ENCODE peak calls at places on chromosomes 16 and 17, in six cellular contexts. B, Z, R, P, G and Y are unnamed samples.

GRCh38 chr17:34740936-34741515 is 161.6 kb downstream of the TMEM132E start:
- DNase-seq in R (no peak), G (no peak), B (no peak), Z (no peak), P (no peak), Y (no peak)

GRCh38 chr17:61443475-61443882 is 8.7 kb upstream of the TBX4 start:
- DNase-seq in R (no peak), G (no peak), B (no peak), P (no peak), Z (no peak), Y (no peak)

GRCh38 chr17:77609553-77610517 is 348.7 kb upstream of the TNRC6C start:
- DNase-seq in G (no peak), P (peak), R (no peak), B (no peak), Z (no peak), Y (peak)

GRCh38 chr17:19533718-19534561 is at the start of gene SLC47A1:
- DNase-seq in P (no peak), G (no peak), Z (no peak), B (peak), R (no peak), Y (no peak)

GRCh38 chr16:83481589-83481988 is 326.2 kb upstream of the HSBP1 start:
- DNase-seq in R (no peak), Z (no peak), B (no peak), G (no peak), P (no peak), Y (no peak)

GRCh38 chr17:78739331-78739853 is 42.7 kb downstream of the CYTH1 start:
- DNase-seq in Z (no peak), P (no peak), B (no peak), G (no peak), R (no peak), Y (no peak)

GRCh38 chr17:1793447-1793806 is 31.6 kb downstream of the SERPINF1 start:
- DNase-seq in R (no peak), Z (no peak), G (no peak), B (no peak), P (no peak), Y (no peak)

GRCh38 chr17:7840441-7840840 is 6.4 kb downstream of the KDM6B start:
- DNase-seq in G (no peak), Z (no peak), R (no peak), B (no peak), P (no peak), Y (no peak)

GRCh38 chr16:53094013-53094630 is 39.3 kb downstream of the CHD9 start:
- DNase-seq in P (no peak), R (peak), G (no peak), B (peak), Z (peak), Y (peak)

GRCh38 chr16:57469917-57470470 is 7.5 kb downstream of the POLR2C start:
- DNase-seq in Z (no peak), B (no peak), P (no peak), G (no peak), R (no peak), Y (no peak)

GRCh38 chr17:17635126-17635525 is 43.6 kb upstream of the PEMT start:
- DNase-seq in R (no peak), Z (no peak), P (peak), G (no peak), B (no peak), Y (no peak)

GRCh38 chr17:63634163-63634562 is 11.9 kb downstream of the MAP3K3 start:
- DNase-seq in R (no peak), Z (no peak), G (no peak), B (no peak), P (no peak), Y (no peak)

GRCh38 chr16:82464192-82464591 is 162.6 kb upstream of the CDH13 start:
- DNase-seq in G (no peak), P (no peak), B (no peak), R (no peak), Z (no peak), Y (no peak)

GRCh38 chr17:19387921-19388521 is 1.0 kb upstream of the MFAP4 start:
- DNase-seq in P (peak), Z (no peak), G (no peak), B (no peak), R (no peak), Y (no peak)

GRCh38 chr16:74865922-74866598 is 91.4 kb upstream of the FA2H start:
- DNase-seq in G (no peak), B (no peak), P (peak), Z (no peak), R (no peak), Y (no peak)

GRCh38 chr16:8739989-8740704 is 57.3 kb downstream of the TMEM186 start:
- DNase-seq in R (no peak), Z (no peak), B (no peak), G (no peak), P (no peak), Y (no peak)

GRCh38 chr16:23506606-23506994 is 3.7 kb downstream of the GGA2 start:
- DNase-seq in G (no peak), B (no peak), R (no peak), P (no peak), Z (no peak), Y (no peak)

GRCh38 chr16:10521681-10522274 is 58.6 kb downstream of the EMP2 start:
- DNase-seq in Z (no peak), G (peak), P (peak), B (peak), R (peak), Y (no peak)

GRCh38 chr16:31141489-31142108 is 6.1 kb upstream of the PRSS8 start:
- DNase-seq in Z (peak), R (peak), G (peak), P (peak), B (peak), Y (no peak)